ENCODE peak calls at places on chromosomes 13 and 19, in seven cellular contexts. P is A549, I is uterus, Y is heart left ventricle, V is upper lobe of left lung, O is ovary, F is tibial nerve. M is an unnamed sample.
A peak's percentile ranks its signal among the peaks of the same experiment; 100 is the strongest.

GRCh38 chr19:9205506-9206113 is 13.8 kb downstream of the OR7D4 start:
- DNase-seq in P (peak; percentile 1), I (peak; percentile 70), Y (peak; percentile 66), V (peak; percentile 61), O (peak; percentile 71), F (peak; percentile 77), M (peak; percentile 21)

GRCh38 chr19:55640577-55641375 is at the start of gene ZNF580:
- DNase-seq in P (peak; percentile 88), I (peak; percentile 72), Y (peak; percentile 73), V (peak; percentile 53), O (peak; percentile 78), F (peak; percentile 25), M (peak; percentile 71)

GRCh38 chr13:37241786-37242185 is 136.3 kb upstream of the CSNK1A1L start:
- DNase-seq in P (no peak), I (no peak), Y (no peak), V (no peak), O (no peak), F (no peak), M (no peak)

GRCh38 chr13:29362849-29363604 is 232.5 kb downstream of the SLC7A1 start:
- DNase-seq in P (peak; percentile 41), I (peak; percentile 22), Y (no peak), V (peak; percentile 31), O (no peak), F (peak; percentile 19), M (peak; percentile 24)

GRCh38 chr13:71661921-71662320 is 205.1 kb downstream of the DACH1 start:
- DNase-seq in P (no peak), I (no peak), Y (no peak), V (no peak), O (no peak), F (no peak), M (no peak)

GRCh38 chr19:12891553-12892021 is 627 bp downstream of the GCDH start:
- DNase-seq in P (no peak), I (no peak), Y (no peak), V (no peak), O (no peak), F (no peak), M (no peak)

GRCh38 chr13:46211521-46212351 is at the start of gene LRRC63:
- DNase-seq in P (peak; percentile 38), I (peak; percentile 55), Y (peak; percentile 73), V (peak; percentile 93), O (peak; percentile 27), F (peak; percentile 41), M (peak; percentile 48)

GRCh38 chr13:44141213-44141724 is 232.4 kb upstream of the SERP2 start:
- DNase-seq in P (no peak), I (no peak), Y (no peak), V (peak; percentile 52), O (peak; percentile 22), F (peak; percentile 25), M (no peak)

GRCh38 chr13:47019977-47020376 is 123.1 kb upstream of the HTR2A start:
- DNase-seq in P (no peak), I (no peak), Y (no peak), V (no peak), O (no peak), F (no peak), M (no peak)

GRCh38 chr19:53537523-53538377 is at the start of gene ZNF331:
- DNase-seq in P (peak; percentile 60), I (peak; percentile 81), Y (peak; percentile 89), V (peak; percentile 80), O (peak; percentile 88), F (peak; percentile 68), M (peak; percentile 65)

GRCh38 chr13:72728290-72728605 is 525 bp downstream of the BORA start:
- DNase-seq in P (no peak), I (no peak), Y (no peak), V (no peak), O (no peak), F (no peak), M (no peak)

GRCh38 chr13:44303681-44304432 is 69.8 kb upstream of the SERP2 start:
- DNase-seq in P (no peak), I (peak; percentile 89), Y (peak; percentile 82), V (no peak), O (peak; percentile 63), F (no peak), M (no peak)

GRCh38 chr19:12782424-12783225 is 7.3 kb upstream of the HOOK2 start:
- DNase-seq in P (no peak), I (peak; percentile 90), Y (peak; percentile 94), V (peak; percentile 85), O (peak; percentile 96), F (peak; percentile 81), M (peak; percentile 78)

GRCh38 chr13:111859361-111860105 is 207.4 kb upstream of the SOX1 start:
- DNase-seq in P (no peak), I (no peak), Y (no peak), V (no peak), O (no peak), F (no peak), M (no peak)

GRCh38 chr13:98199480-98199879 is 22.4 kb upstream of the RNF113B start:
- DNase-seq in P (no peak), I (no peak), Y (no peak), V (no peak), O (no peak), F (no peak), M (no peak)

GRCh38 chr13:28037399-28037798 is 48.9 kb upstream of the URAD start:
- DNase-seq in P (no peak), I (no peak), Y (no peak), V (no peak), O (no peak), F (no peak), M (no peak)

GRCh38 chr13:23381877-23382276 is 51.6 kb downstream of the SACS start:
- DNase-seq in P (no peak), I (no peak), Y (no peak), V (no peak), O (no peak), F (no peak), M (no peak)

GRCh38 chr19:35389192-35389861 is 18.5 kb downstream of the GPR42 start:
- DNase-seq in P (no peak), I (no peak), Y (no peak), V (no peak), O (no peak), F (no peak), M (no peak)

GRCh38 chr13:113546571-113547247 is 37.8 kb upstream of the TFDP1 start:
- DNase-seq in P (no peak), I (peak; percentile 42), Y (peak; percentile 72), V (no peak), O (no peak), F (peak; percentile 26), M (no peak)

GRCh38 chr13:71852082-71852481 is 14.9 kb downstream of the DACH1 start:
- DNase-seq in P (no peak), I (no peak), Y (no peak), V (no peak), O (no peak), F (no peak), M (no peak)

GRCh38 chr19:18282021-18282787 is 782 bp upstream of the JUND start:
- DNase-seq in P (no peak), I (no peak), Y (no peak), V (peak; percentile 54), O (peak; percentile 72), F (no peak), M (no peak)

GRCh38 chr13:22285867-22286632 is 615.2 kb downstream of the FGF9 start:
- DNase-seq in P (no peak), I (no peak), Y (no peak), V (no peak), O (no peak), F (no peak), M (no peak)

DNA sequence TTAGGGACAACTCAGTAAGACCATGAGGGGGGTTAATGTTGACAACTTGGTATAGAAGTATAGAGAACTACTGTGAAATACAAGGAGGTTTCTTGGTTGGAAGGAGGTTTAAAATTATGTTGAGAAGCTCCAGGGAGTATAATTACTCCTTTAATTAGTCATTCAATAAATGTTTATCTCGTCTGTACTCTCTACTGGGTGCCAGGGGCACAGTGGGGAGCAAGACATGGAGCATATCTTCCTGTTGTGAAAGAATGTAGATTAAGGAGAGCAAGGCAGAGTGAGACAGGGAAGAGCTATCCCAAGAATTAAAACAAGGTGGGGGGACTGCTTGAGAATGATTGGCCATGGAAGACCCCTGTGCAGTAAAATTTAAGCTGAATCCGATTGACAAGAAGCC is 33.7 kb upstream of the TDRD3 start:
- DNase-seq in P (no peak), I (no peak), Y (no peak), V (no peak), O (no peak), F (no peak), M (no peak)
- TF ChIP-seq POLR2A in P (no peak), I (no peak), Y (no peak), V (no peak), O (no peak), F (no peak), M (no peak)

DNA sequence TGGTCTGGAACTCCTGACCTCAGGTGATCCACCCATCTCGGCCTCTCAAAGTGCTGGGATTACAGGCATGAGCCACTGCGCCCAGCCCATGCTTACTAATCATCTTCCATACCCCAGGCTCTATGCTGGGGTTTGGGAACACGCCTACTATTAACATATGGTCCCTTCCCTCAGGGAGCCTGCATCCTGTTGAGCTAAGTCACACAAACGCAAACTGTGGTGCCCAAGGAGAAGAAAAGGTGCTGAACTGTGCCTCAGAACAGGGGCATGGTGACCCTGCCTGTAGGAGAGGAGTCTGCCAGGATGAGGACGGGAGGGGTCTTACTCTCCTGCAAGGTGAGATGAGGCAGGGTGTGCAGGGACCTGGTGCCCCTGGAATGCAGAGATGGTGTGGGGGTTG is 5.6 kb downstream of the MICOS13 start:
- DNase-seq in P (no peak), I (no peak), Y (no peak), V (no peak), O (no peak), F (no peak), M (no peak)
- TF ChIP-seq POLR2A in P (peak; percentile 13), I (no peak), Y (no peak), V (no peak), O (no peak), F (no peak), M (no peak)

GRCh38 chr13:64709079-64709478 is 2521.1 kb downstream of the PCDH9 start:
- DNase-seq in P (no peak), I (no peak), Y (no peak), V (no peak), O (no peak), F (no peak), M (no peak)

GRCh38 chr13:64704121-64704520 is 2526.0 kb downstream of the PCDH9 start:
- DNase-seq in P (no peak), I (no peak), Y (no peak), V (no peak), O (no peak), F (no peak), M (no peak)
- TF ChIP-seq POLR2A in P (no peak), I (no peak), Y (no peak), V (no peak), O (no peak), F (no peak), M (no peak)

GRCh38 chr19:6133231-6133630 is 2.2 kb upstream of the ACSBG2 start:
- DNase-seq in P (no peak), I (no peak), Y (no peak), V (no peak), O (no peak), F (no peak), M (no peak)

GRCh38 chr19:6138511-6138910 is 3.0 kb downstream of the ACSBG2 start:
- DNase-seq in P (no peak), I (no peak), Y (no peak), V (no peak), O (no peak), F (no peak), M (no peak)

GRCh38 chr19:6135367-6135766 is at the start of gene ACSBG2:
- DNase-seq in P (no peak), I (no peak), Y (no peak), V (no peak), O (no peak), F (no peak), M (no peak)

GRCh38 chr19:6141217-6141616 is 5.8 kb downstream of the ACSBG2 start:
- DNase-seq in P (no peak), I (no peak), Y (no peak), V (no peak), O (no peak), F (no peak), M (no peak)

GRCh38 chr19:6138066-6138465 is 2.6 kb downstream of the ACSBG2 start:
- DNase-seq in P (no peak), I (no peak), Y (no peak), V (no peak), O (no peak), F (no peak), M (no peak)
- TF ChIP-seq POLR2A in P (no peak), I (no peak), Y (no peak), V (no peak), O (no peak), F (no peak), M (no peak)

M was measured in GM12892.